ENCODE peak calls at places on chromosomes 4 and X, in four cellular contexts. One of them, this sample, is unnamed.

GRCh38 chr4:9880411-9881197 is 99.2 kb downstream of the DRD5 start:
- DNase-seq in stomach: no peak
- DNase-seq in GM12891: no peak
- DNase-seq in suprapubic skin: no peak
- DNase-seq in this sample: no peak

GRCh38 chrX:16870861-16871584 is 861 bp upstream of the RBBP7 start:
- DNase-seq in GM12891: no peak
- DNase-seq in suprapubic skin: no peak
- DNase-seq in stomach: peak; percentile 31
- DNase-seq in this sample: peak; percentile 86

GRCh38 chr4:40020221-40020620 is 36.4 kb upstream of the N4BP2 start:
- DNase-seq in GM12891: no peak
- DNase-seq in stomach: no peak
- DNase-seq in suprapubic skin: no peak
- DNase-seq in this sample: peak; percentile 64

GRCh38 chr4:1723131-1723801 is 1.9 kb downstream of the TACC3 start:
- DNase-seq in suprapubic skin: no peak
- DNase-seq in stomach: no peak
- DNase-seq in GM12891: no peak
- DNase-seq in this sample: no peak

GRCh38 chr4:149523039-149523438 is 292.6 kb downstream of the IQCM start:
- DNase-seq in stomach: no peak
- DNase-seq in GM12891: no peak
- DNase-seq in suprapubic skin: no peak
- DNase-seq in this sample: no peak

GRCh38 chr4:148173397-148174017 is 268.7 kb downstream of the NR3C2 start:
- DNase-seq in GM12891: no peak
- DNase-seq in stomach: no peak
- DNase-seq in suprapubic skin: no peak
- DNase-seq in this sample: no peak

GRCh38 chr4:111678466-111678865 is 466.8 kb upstream of the FAM241A start:
- DNase-seq in suprapubic skin: no peak
- DNase-seq in GM12891: no peak
- DNase-seq in stomach: no peak
- DNase-seq in this sample: no peak

GRCh38 chr4:41887821-41888699 is 47.2 kb upstream of the TMEM33 start:
- DNase-seq in GM12891: no peak
- DNase-seq in suprapubic skin: no peak
- DNase-seq in stomach: peak; percentile 52
- DNase-seq in this sample: no peak

GRCh38 chrX:29466441-29466840 is 748.9 kb upstream of the MAGEB2 start:
- DNase-seq in stomach: no peak
- DNase-seq in GM12891: no peak
- DNase-seq in suprapubic skin: no peak
- DNase-seq in this sample: no peak

GRCh38 chr4:139918994-139919393 is 235.0 kb downstream of the MAML3 start:
- DNase-seq in GM12891: no peak
- DNase-seq in suprapubic skin: no peak
- DNase-seq in stomach: no peak
- DNase-seq in this sample: no peak

GRCh38 chr4:185592845-185593488 is 57.7 kb upstream of the PDLIM3 start:
- DNase-seq in GM12891: no peak
- DNase-seq in suprapubic skin: no peak
- DNase-seq in stomach: no peak
- DNase-seq in this sample: no peak

GRCh38 chr4:185589067-185589844 is 53.9 kb upstream of the PDLIM3 start:
- DNase-seq in stomach: no peak
- DNase-seq in suprapubic skin: no peak
- DNase-seq in GM12891: no peak
- DNase-seq in this sample: no peak

GRCh38 chr4:185590982-185591381 is 55.7 kb upstream of the PDLIM3 start:
- DNase-seq in suprapubic skin: no peak
- DNase-seq in GM12891: no peak
- DNase-seq in stomach: no peak
- DNase-seq in this sample: no peak

GRCh38 chr4:185592438-185592837 is 57.1 kb upstream of the PDLIM3 start:
- DNase-seq in stomach: no peak
- DNase-seq in GM12891: no peak
- DNase-seq in suprapubic skin: no peak
- DNase-seq in this sample: no peak

GRCh38 chr4:185591679-185592141 is 56.4 kb upstream of the PDLIM3 start:
- DNase-seq in GM12891: no peak
- DNase-seq in suprapubic skin: no peak
- DNase-seq in stomach: no peak
- DNase-seq in this sample: no peak
- TF ChIP-seq POLR2AphosphoS5 in GM12891: no peak
- TF ChIP-seq POLR2AphosphoS5 in suprapubic skin: no peak
- TF ChIP-seq POLR2AphosphoS5 in stomach: no peak
- TF ChIP-seq POLR2AphosphoS5 in this sample: no peak

DNA sequence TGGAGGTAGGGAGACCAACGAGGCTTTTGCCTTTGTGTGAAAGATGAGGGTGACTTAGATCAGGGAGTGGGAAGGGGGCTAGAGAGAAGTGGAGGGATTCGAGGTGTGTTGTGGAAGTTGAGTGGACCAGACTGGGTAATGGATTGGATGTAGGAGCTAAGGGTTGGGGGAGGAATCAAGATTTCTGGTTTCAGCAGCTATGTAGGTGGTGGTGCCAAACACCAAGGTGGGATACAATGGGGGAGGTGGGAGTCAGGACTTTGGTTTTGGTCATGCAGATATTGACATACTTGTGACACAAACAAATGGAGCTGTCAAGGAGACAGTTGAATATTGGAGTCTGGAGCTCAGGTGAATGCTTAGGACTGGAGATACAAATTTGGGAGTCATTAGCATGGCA is 71.0 kb downstream of the TSC22D3 start:
- DNase-seq in GM12891: no peak
- DNase-seq in suprapubic skin: no peak
- DNase-seq in stomach: no peak
- DNase-seq in this sample: no peak
- TF ChIP-seq POLR2A in GM12891: no peak
- TF ChIP-seq POLR2A in suprapubic skin: no peak
- TF ChIP-seq POLR2A in stomach: no peak
- TF ChIP-seq POLR2A in this sample: no peak

DNA sequence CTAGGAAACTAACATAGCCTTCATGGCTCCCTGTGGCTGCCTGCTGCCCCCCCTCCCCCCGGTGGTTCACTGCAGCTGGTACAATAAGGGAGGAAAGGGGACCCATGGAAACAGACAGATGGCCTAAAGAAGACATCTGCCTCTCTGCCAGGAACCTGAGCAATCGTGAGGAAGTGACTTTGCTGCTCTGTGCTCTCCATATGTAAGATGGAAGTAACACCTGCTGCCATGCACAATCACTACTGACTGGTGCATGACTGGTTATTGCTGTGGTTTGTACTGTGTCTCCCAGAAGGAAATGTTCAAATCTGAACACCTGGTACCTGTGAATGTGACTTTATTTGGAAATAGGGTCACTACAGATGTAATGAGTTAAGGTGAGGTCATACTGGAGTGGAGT is 43.6 kb downstream of the CD99L2 start:
- DNase-seq in GM12891: no peak
- DNase-seq in suprapubic skin: no peak
- DNase-seq in stomach: no peak
- DNase-seq in this sample: no peak
- TF ChIP-seq POLR2AphosphoS5 in GM12891: no peak
- TF ChIP-seq POLR2AphosphoS5 in suprapubic skin: no peak
- TF ChIP-seq POLR2AphosphoS5 in stomach: no peak
- TF ChIP-seq POLR2AphosphoS5 in this sample: no peak

DNA sequence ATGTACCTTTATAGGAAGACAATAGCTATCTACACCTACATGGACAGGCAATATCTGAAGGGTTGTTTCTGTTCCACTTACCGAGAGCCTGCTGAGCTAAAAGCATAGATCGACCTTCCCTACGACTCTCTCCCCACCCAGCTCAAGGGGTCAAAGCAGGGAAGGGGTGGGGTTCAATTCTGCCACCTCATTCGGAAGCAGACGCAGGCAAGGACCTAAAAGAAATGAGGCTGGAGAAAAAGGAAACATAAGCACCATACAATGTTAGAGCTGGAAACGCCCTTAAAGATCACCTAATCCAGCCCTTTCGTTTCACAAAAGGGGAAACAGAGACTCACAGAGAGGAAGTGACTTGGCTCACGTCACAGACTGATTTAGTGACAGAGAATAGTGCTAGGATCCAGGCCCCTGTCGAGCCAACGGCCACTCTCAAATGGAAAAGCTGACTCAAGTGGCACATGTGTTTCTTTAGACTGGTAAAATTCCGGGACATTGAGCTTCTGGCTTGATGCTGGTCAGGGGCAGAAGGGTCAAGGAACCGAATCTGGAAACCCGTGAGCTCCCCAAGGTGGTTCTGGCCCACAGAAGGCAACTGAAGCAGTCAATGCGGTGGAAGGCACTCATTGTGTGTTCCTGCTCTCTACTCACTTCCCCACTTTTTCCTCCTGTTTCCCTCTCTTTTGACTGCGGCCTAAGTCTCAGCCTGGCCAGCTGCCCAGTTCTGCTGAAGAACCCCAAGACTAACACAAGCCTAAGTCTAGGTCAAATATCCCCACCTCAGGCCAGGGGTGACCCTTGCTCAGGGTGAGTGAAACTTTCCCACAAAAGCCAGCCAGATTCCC is 7.5 kb downstream of the SEPTIN6 start:
- DNase-seq in stomach: no peak
- DNase-seq in suprapubic skin: no peak
- DNase-seq in GM12891: no peak
- DNase-seq in this sample: peak; percentile 65
- TF ChIP-seq POLR2A in stomach: no peak
- TF ChIP-seq POLR2A in suprapubic skin: no peak
- TF ChIP-seq POLR2A in GM12891: no peak
- TF ChIP-seq POLR2A in this sample: no peak

DNA sequence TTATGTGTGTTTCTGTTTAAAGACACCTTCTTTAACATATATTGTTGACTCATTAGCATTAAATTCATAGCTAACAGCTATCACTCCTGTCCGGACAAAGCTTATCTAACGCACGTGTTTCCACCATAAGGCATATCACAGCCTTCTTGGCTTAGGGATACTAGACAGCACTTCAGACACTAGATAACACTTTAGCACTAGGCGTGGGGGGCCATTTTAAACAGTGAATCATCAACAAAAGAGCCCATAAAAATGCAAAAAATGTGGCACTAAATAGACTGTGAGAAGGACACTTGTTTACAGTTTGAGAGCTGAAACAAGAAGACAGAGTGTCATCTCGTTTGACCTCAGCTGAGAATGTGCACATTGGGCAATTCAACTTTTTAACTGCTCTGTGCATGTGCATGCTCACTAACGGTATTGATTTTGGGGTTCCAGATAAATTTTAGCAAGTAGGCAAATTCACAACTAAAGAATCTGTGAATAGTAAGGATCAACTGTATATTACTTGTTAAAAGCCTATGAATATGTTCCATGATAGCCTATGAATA is 58.9 kb upstream of the RAI2 start:
- DNase-seq in stomach: no peak
- DNase-seq in suprapubic skin: no peak
- DNase-seq in GM12891: no peak
- DNase-seq in this sample: no peak
- TF ChIP-seq POLR2AphosphoS5 in stomach: no peak
- TF ChIP-seq POLR2AphosphoS5 in suprapubic skin: no peak
- TF ChIP-seq POLR2AphosphoS5 in GM12891: no peak
- TF ChIP-seq POLR2AphosphoS5 in this sample: no peak

DNA sequence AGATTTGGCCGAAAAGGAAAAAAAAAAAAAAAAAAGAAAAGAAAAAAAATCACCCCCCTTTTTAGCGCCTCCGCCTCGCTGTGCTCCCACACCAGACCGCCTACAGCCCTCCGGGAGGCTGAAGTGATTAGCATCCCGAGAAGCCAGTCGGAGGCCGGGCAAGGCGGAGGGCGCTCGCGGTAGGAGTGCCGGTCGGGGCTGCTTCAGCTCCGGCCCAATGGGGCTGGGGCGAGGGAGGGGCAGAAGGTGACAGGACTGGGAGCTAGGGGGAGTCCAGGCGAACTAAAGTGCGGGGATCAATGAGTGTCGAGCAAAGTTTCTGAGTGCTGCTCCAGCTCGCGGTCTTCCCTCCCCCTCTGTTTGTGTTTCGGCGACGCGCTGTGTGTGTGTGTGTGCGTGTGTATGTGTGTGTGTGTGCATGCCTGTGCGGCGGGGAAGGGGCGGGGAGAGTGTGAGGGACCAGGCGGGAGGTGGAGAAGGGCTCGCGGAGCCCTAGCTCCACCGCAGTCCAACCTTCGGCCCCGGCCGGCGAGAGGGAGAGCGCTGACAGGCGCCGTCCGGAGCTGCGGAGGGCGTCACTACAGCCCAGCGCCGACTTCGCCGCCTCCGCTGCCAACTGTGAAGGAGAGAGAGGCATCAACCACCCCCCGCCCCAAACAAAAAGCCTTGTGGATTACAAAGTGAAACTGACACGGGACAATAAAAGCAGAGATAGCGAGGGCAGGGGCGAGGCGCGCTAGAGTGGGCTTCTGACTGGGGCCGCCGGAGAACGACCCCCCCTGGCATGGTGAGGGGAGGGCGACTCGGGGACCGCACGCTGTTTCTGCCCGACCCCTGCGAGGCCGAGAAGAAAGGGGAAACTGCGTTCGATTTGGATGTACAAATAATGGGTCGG is at the start of gene FAT4:
- DNase-seq in GM12891: peak; percentile 53
- DNase-seq in stomach: peak; percentile 86
- DNase-seq in suprapubic skin: peak; percentile 95
- DNase-seq in this sample: peak; percentile 93
- TF ChIP-seq POLR2A in GM12891: no peak
- TF ChIP-seq POLR2A in stomach: peak; percentile 24
- TF ChIP-seq POLR2A in suprapubic skin: peak; percentile 62
- TF ChIP-seq POLR2A in this sample: no peak

DNA sequence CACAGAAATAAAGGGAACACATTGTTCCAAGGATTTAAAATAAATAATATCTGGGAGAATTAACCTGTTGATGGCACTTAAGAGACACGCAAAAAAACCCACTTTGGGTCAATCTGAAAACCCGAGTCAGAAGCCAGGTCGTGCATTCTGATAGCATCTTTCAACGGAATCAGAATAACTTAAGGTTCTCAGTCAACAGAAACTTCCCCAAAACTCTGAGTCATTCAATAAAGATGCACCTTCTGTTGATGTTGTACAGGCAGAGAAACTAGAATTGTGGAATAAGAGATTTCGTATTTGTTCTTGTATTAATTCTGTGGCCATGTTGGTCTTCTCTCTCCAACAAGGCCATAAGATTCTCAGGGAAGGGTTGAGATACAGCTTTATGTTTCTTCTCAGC is 78.2 kb downstream of the MAOB start:
- DNase-seq in GM12891: no peak
- DNase-seq in suprapubic skin: no peak
- DNase-seq in stomach: no peak
- DNase-seq in this sample: no peak
- TF ChIP-seq POLR2AphosphoS5 in GM12891: no peak
- TF ChIP-seq POLR2AphosphoS5 in suprapubic skin: no peak
- TF ChIP-seq POLR2AphosphoS5 in stomach: no peak
- TF ChIP-seq POLR2AphosphoS5 in this sample: no peak

DNA sequence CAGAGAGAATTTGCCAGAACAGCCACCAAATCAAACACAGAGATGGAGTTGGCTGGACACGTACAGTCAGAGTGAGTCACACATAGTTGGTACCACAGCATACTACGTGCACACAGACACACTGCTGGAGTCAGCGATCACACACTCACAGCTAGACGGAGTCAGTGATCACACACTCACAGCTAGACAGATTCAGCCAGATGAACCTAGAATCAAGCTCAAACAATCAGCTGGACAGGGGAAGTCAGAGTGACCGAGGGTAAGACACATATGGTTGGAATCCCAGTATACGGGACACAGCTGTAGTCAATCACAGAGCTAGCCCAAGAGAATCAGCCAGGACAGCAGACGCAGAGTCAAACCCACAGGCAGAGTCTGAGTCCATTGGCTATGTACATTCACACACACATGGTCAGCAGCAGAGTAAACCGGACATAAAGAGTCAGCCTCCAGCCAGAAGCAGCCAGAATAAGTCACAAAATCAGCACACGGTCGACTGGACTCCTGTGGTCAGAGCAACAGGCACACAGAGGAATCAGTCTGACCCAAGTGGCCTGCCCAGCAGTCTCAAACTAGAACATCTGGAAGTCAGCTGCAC is 4.6 kb downstream of the SLC38A5 start:
- DNase-seq in GM12891: no peak
- DNase-seq in stomach: no peak
- DNase-seq in suprapubic skin: no peak
- DNase-seq in this sample: no peak
- TF ChIP-seq POLR2A in GM12891: no peak
- TF ChIP-seq POLR2A in stomach: no peak
- TF ChIP-seq POLR2A in suprapubic skin: no peak
- TF ChIP-seq POLR2A in this sample: no peak

This sample was measured in upper lobe of left lung.